ENCODE peak calls at places on chromosomes 11 and 22, in six cellular contexts. I is tibial nerve, F is heart left ventricle, M is K562, Z is H1, J is ovary. S is an unnamed sample.
A peak's percentile ranks its signal among the peaks of the same experiment; 100 is the strongest.

GRCh38 chr11:93537022-93537421 is 6.2 kb downstream of the SMCO4 start:
- DNase-seq in I (no peak), F (peak; percentile 68), M (no peak), Z (no peak), J (no peak), S (no peak)

GRCh38 chr11:27304514-27304913 is 58.5 kb downstream of the CCDC34 start:
- DNase-seq in I (no peak), F (no peak), M (no peak), Z (peak; percentile 55), J (no peak), S (no peak)

GRCh38 chr11:102760355-102761035 is 19.9 kb downstream of the MMP10 start:
- DNase-seq in I (peak; percentile 16), F (no peak), M (no peak), Z (no peak), J (no peak), S (no peak)

GRCh38 chr11:23727821-23728220 is 769.0 kb upstream of the LUZP2 start:
- DNase-seq in I (no peak), F (no peak), M (no peak), Z (no peak), J (no peak), S (no peak)

GRCh38 chr22:44972363-44973083 is 37.3 kb downstream of the PHF21B start:
- DNase-seq in I (no peak), F (no peak), M (no peak), Z (no peak), J (no peak), S (no peak)

GRCh38 chr11:123166095-123166559 is 28.9 kb downstream of the CLMP start:
- DNase-seq in I (peak; percentile 40), F (no peak), M (peak; percentile 8), Z (peak; percentile 88), J (peak; percentile 85), S (no peak)

GRCh38 chr11:104925850-104926249 is 27.6 kb upstream of the CASP12 start:
- DNase-seq in I (no peak), F (no peak), M (no peak), Z (no peak), J (no peak), S (no peak)

GRCh38 chr11:113401718-113402117 is 14.1 kb downstream of the ANKK1 start:
- DNase-seq in I (no peak), F (peak; percentile 79), M (no peak), Z (no peak), J (no peak), S (no peak)

GRCh38 chr11:71447791-71448256 is 369 bp downstream of the DHCR7 start:
- DNase-seq in I (no peak), F (peak; percentile 53), M (peak; percentile 39), Z (peak; percentile 83), J (no peak), S (peak; percentile 50)

GRCh38 chr11:71449596-71449995 is 1.4 kb upstream of the DHCR7 start:
- DNase-seq in I (no peak), F (no peak), M (peak; percentile 56), Z (no peak), J (no peak), S (no peak)

GRCh38 chr11:71450507-71450906 is 2.3 kb upstream of the DHCR7 start:
- DNase-seq in I (no peak), F (no peak), M (no peak), Z (no peak), J (no peak), S (no peak)

GRCh38 chr11:71446942-71447688 is 1.1 kb downstream of the DHCR7 start:
- DNase-seq in I (peak; percentile 62), F (no peak), M (no peak), Z (no peak), J (no peak), S (no peak)

DNA sequence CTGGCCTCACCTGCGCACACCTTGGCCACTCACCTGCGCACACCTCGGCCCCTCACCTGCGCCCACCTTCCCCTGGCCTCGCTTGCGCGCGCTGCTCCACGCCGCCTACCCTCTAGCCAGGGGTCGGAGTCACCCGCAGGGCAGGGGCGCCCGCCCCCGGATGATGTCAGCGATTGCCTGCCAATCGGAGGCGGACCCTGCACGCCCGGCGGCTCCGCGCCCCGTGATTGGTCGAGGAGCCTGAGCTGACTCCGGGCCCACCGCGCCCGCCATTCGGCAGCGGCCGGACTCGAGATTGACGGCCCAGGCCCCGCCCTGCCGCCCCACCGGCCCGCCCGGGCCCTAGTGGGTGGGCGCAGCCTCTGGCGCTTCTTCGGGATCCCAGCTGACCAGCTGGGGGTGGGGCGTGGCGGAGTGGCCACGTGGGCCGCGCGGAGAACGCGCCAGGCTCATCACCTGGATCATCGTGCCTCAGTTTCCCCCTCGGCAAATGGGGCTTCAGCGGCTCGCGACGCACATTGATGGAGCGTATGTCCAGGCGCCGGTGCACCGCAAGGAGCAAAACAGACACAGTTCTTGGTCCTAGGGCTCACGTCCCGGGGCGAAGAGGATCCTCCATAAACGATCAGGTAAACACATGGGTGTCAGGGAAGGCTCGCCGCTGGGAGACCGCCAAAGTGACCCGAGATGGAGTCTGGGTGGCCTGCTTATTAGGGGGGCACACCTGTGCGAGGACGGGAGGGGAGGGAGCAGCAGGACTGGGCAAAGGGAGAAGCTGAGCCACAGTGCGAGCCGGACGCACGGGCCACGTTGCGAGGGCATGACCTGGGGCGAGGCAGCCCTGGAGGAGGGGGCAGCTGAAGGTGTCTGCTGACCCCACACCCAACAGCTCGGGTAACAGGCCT is at the start of gene DHCR7:
- DNase-seq in I (peak; percentile 74), F (peak; percentile 96), M (peak; percentile 98), Z (peak; percentile 97), J (peak; percentile 98), S (peak; percentile 98)
- TF ChIP-seq POLR2A in I (peak; percentile 49), F (no peak), M (peak; percentile 79), Z (peak; percentile 66), J (peak; percentile 82), S (peak; percentile 66)

DNA sequence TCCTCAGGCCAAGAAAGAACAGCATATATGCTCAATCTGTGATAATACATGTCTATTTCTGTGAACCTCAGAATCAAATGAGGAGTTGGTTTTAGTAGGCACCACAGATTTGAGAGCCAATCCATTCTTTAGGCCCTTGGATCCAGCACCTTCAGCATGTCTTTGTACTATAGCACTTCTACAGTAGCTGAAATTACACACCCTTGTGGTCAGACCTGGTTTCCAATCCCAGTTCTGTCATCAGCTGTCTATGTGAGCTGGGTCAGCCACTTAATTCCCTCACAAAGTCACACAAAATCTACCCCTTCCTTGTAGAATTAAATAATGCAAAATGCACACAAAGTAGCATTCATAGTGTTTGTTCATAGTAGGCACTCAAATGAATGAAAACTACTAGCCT is 381.3 kb upstream of the LARGE1 start:
- DNase-seq in I (no peak), F (no peak), M (no peak), Z (no peak), J (no peak), S (no peak)
- TF ChIP-seq POLR2A in I (no peak), F (no peak), M (no peak), Z (no peak), J (no peak), S (no peak)

GRCh38 chr11:80783561-80783960 is 1342.7 kb upstream of the TENM4 start:
- DNase-seq in I (no peak), F (no peak), M (no peak), Z (no peak), J (no peak), S (no peak)
- TF ChIP-seq POLR2A in I (no peak), F (no peak), M (no peak), Z (no peak), J (no peak), S (no peak)

DNA sequence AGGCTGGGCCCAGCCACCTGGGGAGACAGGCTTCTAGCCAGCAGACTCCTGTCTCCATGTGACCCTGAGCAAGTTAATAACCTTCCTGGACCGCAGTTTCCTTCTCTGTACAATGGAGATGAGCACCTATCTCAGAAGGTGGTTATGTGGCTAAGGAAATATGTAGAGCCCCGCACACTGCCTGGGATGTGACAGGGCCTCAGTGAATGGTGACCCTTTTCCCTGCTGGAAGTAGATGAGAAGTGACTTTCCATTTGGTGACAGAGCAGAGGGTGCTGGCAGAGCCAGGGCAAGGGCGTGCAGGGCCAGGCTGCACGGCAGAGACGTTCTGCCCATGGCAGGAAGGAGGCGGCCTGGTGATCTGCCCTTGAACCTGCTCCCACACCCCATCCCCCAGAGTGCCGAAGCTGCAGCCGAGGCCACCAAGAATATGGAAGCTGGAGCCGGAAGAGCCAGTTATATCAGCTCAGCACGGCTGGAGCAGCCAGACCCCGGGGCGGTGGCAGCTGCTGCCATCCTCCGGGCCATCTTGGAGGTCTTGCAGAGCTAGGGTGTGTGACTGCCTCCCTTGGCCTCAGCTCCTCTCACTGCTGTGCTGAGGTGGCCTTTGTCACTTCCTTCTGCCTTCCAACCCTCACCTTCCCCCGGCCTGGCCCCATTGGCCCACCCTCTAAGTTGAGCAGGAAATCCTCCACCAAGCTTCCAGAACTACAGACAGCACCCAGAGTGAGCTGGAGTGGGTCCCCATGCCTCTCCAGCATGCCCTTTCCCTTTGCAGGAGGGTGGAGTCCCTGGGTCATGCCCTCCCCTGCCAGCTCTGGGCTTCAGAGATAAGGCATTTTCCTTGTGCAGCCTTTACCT is 13.2 kb downstream of the TKFC start:
- DNase-seq in I (no peak), F (no peak), M (no peak), Z (no peak), J (no peak), S (no peak)
- TF ChIP-seq POLR2A in I (no peak), F (no peak), M (no peak), Z (no peak), J (no peak), S (no peak)

DNA sequence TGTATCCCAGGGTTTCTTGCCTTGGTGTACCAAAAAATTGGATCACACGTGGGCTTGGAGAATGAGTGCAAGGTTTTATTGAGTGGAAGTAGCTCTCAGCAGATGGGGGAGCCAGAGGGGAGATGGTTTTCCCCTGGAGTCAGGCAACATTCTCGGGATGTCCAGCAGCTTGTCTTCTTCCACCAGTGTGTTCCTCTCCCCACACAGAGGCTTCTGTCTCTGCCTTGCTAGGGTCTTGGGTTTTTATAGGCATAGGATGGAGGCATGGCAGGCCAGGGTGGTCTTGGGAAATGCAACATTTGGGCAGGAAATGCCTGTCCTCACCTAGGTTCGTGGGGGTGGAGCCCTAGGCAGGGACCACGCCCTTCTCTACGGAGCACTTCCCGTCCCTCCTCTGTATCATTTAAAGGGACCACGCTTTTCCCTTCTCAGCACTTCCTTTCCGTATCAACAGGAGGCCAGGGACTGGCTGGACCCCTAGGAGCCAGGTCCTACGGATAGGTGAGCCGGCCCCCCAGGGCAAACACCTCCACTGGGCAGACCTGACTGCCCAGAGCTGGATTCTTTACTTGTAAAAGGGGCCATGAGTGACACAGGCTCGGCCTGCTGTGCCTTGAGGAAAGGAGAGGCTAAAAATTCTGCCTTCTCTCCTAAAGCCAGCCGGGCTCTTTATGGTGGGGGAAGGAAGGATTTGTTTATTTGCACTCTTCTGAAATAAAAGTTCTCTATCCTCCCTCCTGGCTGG is 55.3 kb upstream of the CCDC188 start:
- DNase-seq in I (peak; percentile 46), F (peak; percentile 78), M (peak; percentile 99), Z (no peak), J (peak; percentile 74), S (peak; percentile 59)
- TF ChIP-seq POLR2A in I (no peak), F (no peak), M (peak; percentile 97), Z (no peak), J (no peak), S (peak; percentile 30)

DNA sequence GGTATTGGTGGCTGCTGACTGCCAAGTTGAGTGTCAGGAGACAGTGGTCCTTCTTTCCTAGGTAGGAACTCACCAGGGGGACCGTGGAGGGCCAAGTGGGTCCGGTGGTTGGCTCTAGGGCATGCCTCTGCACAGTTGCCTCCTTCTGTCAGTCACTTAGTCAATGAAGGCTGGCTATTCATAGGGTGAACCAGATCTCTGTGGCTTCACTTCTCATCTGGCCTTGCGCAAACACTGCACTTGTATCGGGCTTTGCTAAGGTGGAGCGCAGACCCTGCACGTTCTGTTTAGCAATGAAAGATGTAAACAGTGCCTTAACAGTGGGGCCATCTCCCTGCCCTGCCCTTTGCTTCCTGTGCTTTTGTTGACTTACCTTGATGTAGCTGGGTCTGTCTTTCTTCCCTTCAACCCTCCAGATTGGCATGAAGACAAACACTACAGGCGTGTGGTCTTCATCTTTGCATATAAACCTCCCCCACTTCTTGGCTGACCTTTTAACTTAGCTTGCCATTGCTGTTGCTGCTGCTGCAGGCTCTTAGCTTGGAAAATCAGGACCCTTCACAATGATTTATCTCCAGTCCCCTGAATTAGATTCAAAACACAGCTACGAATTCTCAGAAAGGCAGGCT is 6.8 kb upstream of the SORL1-AS1 start:
- DNase-seq in I (no peak), F (no peak), M (no peak), Z (no peak), J (no peak), S (no peak)
- TF ChIP-seq POLR2A in I (no peak), F (no peak), M (no peak), Z (no peak), J (no peak), S (no peak)